ENCODE peak calls at places on chromosomes 3 and 15, in four cellular contexts. N is IMR-90, B is cardiac fibroblast, F is H9. A is an unnamed sample.

GRCh38 chr3:40847571-40847992 is 322.8 kb downstream of the ZNF621 start:
- DNase-seq in N (no peak), B (peak; percentile 49), F (peak; percentile 86), A (peak; percentile 88)

GRCh38 chr3:127699098-127699945 is 26.6 kb downstream of the ABTB1 start:
- DNase-seq in F (no peak), B (peak; percentile 51), N (peak; percentile 75), A (peak; percentile 80)

GRCh38 chr3:190710723-190711122 is 151.8 kb downstream of the GMNC start:
- DNase-seq in F (no peak), B (no peak), N (no peak), A (no peak)

GRCh38 chr3:160370987-160371857 is 27.8 kb downstream of the IFT80 start:
- DNase-seq in F (no peak), N (no peak), B (no peak), A (no peak)

GRCh38 chr15:58988011-58988785 is 735 bp downstream of the RNF111 start:
- DNase-seq in B (peak; percentile 45), N (peak; percentile 28), F (peak; percentile 67), A (peak; percentile 30)

GRCh38 chr15:25850154-25851111 is 12.7 kb downstream of the ATP10A start:
- DNase-seq in N (peak; percentile 70), F (peak; percentile 70), B (peak; percentile 85), A (peak; percentile 82)

GRCh38 chr3:186425788-186426730 is 64.0 kb upstream of the DGKG start:
- DNase-seq in N (peak; percentile 75), B (peak; percentile 65), F (no peak), A (peak; percentile 58)

GRCh38 chr3:132867956-132868355 is 145.7 kb upstream of the NPHP3 start:
- DNase-seq in N (peak; percentile 11), B (peak; percentile 24), F (no peak), A (peak; percentile 34)

GRCh38 chr15:49985463-49985862 is 133.6 kb downstream of the ATP8B4 start:
- DNase-seq in F (no peak), N (no peak), B (no peak), A (no peak)

GRCh38 chr3:122774564-122774963 is 19.1 kb downstream of the HSPBAP1 start:
- DNase-seq in B (peak; percentile 67), N (peak; percentile 75), F (no peak), A (no peak)

GRCh38 chr15:91311986-91312385 is 211.9 kb downstream of the SV2B start:
- DNase-seq in F (no peak), N (no peak), B (no peak), A (no peak)

GRCh38 chr15:56815247-56815646 is 81.9 kb upstream of the ZNF280D start:
- DNase-seq in F (no peak), B (peak; percentile 22), N (no peak), A (no peak)

GRCh38 chr15:32872606-32873291 is 154.9 kb downstream of the GREM1 start:
- DNase-seq in N (peak; percentile 96), F (no peak), B (peak; percentile 50), A (no peak)

GRCh38 chr15:101140697-101141065 is 111.2 kb downstream of the CHSY1 start:
- DNase-seq in N (no peak), B (no peak), F (no peak), A (no peak)

GRCh38 chr15:60591491-60592385 is 112.8 kb upstream of the ICE2 start:
- DNase-seq in N (no peak), B (peak; percentile 37), F (peak; percentile 61), A (no peak)

GRCh38 chr3:99808163-99808794 is 9.4 kb upstream of the CMSS1 start:
- DNase-seq in B (peak; percentile 91), F (peak; percentile 71), N (peak; percentile 84), A (peak; percentile 83)

GRCh38 chr3:148924572-148924971 is 59.5 kb downstream of the CPA3 start:
- DNase-seq in B (peak; percentile 55), N (peak; percentile 71), F (no peak), A (peak; percentile 43)

GRCh38 chr3:39752751-39753150 is 56.7 kb upstream of the MYRIP start:
- DNase-seq in F (no peak), N (no peak), B (peak; percentile 38), A (no peak)

GRCh38 chr3:143216709-143217182 is 97.2 kb downstream of the CHST2 start:
- DNase-seq in N (no peak), F (no peak), B (no peak), A (no peak)

GRCh38 chr3:4928277-4928789 is 50.9 kb upstream of the BHLHE40 start:
- DNase-seq in B (no peak), N (no peak), F (no peak), A (no peak)

DNA sequence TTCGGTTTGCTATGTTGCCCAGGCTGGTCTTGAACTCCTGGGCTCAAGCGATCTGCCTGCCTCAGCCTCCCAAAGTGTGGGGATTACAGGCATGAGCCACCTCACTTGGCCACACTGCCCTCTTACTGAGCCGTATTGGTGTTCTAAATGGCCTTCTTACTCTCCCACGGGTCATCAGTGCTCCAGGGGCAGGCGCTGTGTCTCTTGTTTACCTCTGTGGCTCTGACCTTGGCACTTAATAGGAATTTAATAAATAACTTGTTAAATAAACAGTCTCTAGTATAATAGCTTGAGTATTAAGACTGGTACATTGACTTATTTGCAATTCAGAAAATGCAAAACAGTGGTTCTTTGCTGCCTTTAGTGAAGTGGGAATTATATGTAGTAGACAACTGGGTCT is 13.7 kb downstream of the FLNB start:
- DNase-seq in F (no peak), B (no peak), N (no peak), A (no peak)
- TF ChIP-seq CTCF in F (no peak), B (no peak), N (no peak), A (no peak)

GRCh38 chr3:73144828-73145227 is 83.4 kb downstream of the EBLN2 start:
- DNase-seq in N (no peak), F (no peak), B (no peak), A (no peak)

GRCh38 chr3:73148653-73149052 is 87.2 kb downstream of the EBLN2 start:
- DNase-seq in F (no peak), N (no peak), B (no peak), A (no peak)

GRCh38 chr3:73144276-73144675 is 82.8 kb downstream of the EBLN2 start:
- DNase-seq in F (no peak), B (no peak), N (no peak), A (no peak)

GRCh38 chr3:73150369-73150768 is 88.9 kb downstream of the EBLN2 start:
- DNase-seq in N (no peak), F (no peak), B (no peak), A (no peak)

GRCh38 chr3:73148207-73148606 is 86.7 kb downstream of the EBLN2 start:
- DNase-seq in F (no peak), B (no peak), N (no peak), A (no peak)
- TF ChIP-seq CTCF in F (no peak), B (no peak), N (no peak), A (no peak)

GRCh38 chr15:42803436-42803835 is 66.5 kb upstream of the CDAN1 start:
- DNase-seq in N (no peak), B (no peak), F (no peak), A (no peak)

GRCh38 chr15:42796955-42797779 is 60.2 kb upstream of the CDAN1 start:
- DNase-seq in N (peak; percentile 1), B (peak; percentile 46), F (no peak), A (peak; percentile 19)

GRCh38 chr15:42798802-42799201 is 61.9 kb upstream of the CDAN1 start:
- DNase-seq in B (no peak), F (no peak), N (no peak), A (no peak)

GRCh38 chr15:42802168-42802567 is 65.2 kb upstream of the CDAN1 start:
- DNase-seq in B (no peak), N (no peak), F (no peak), A (no peak)

GRCh38 chr15:42800731-42801474 is 64.0 kb upstream of the CDAN1 start:
- DNase-seq in N (no peak), F (peak; percentile 59), B (no peak), A (no peak)
- TF ChIP-seq CTCF in N (no peak), F (peak; percentile 72), B (no peak), A (peak; percentile 13)

GRCh38 chr15:89426500-89426899 is 69.9 kb downstream of the RHCG start:
- DNase-seq in F (no peak), B (no peak), N (no peak), A (no peak)

GRCh38 chr15:89419370-89419984 is 76.9 kb downstream of the RHCG start:
- DNase-seq in N (peak; percentile 27), F (peak; percentile 86), B (peak; percentile 44), A (no peak)

GRCh38 chr15:89428246-89428645 is 68.1 kb downstream of the RHCG start:
- DNase-seq in N (no peak), F (no peak), B (no peak), A (no peak)

GRCh38 chr15:89421219-89421618 is 75.2 kb downstream of the RHCG start:
- DNase-seq in B (no peak), N (no peak), F (no peak), A (no peak)

DNA sequence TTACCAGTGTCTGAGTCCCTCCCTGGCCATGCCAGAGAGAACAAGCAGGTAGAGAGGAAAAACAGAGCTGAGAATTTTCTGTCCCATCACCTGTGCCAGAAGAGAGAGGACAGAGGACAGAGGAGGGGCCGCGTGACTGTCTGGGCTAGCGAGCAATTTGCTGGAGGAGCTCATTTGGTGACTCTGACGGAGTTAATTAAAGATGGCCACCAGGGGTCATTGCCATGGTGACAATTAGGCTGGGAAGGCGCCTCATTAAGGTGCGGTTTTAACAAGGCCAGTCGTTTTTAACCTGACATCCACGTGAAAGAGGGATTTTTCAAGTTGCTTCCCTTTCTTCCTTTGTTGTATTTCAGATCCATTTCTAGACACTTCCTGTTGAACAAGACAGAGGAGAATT is 72.4 kb downstream of the RHCG start:
- DNase-seq in B (no peak), N (no peak), F (no peak), A (no peak)
- TF ChIP-seq CTCF in B (no peak), N (no peak), F (peak; percentile 44), A (no peak)

GRCh38 chr15:70912187-70912586 is 19.6 kb downstream of the LRRC49 start:
- DNase-seq in B (no peak), F (no peak), N (no peak), A (no peak)

GRCh38 chr15:70902105-70902504 is 9.5 kb downstream of the LRRC49 start:
- DNase-seq in F (no peak), B (peak; percentile 92), N (peak; percentile 95), A (peak; percentile 88)

GRCh38 chr15:70910958-70911357 is 18.3 kb downstream of the LRRC49 start:
- DNase-seq in B (no peak), N (no peak), F (no peak), A (no peak)

GRCh38 chr15:70906842-70907241 is 14.2 kb downstream of the LRRC49 start:
- DNase-seq in N (peak; percentile 36), B (peak; percentile 73), F (no peak), A (peak; percentile 84)

DNA sequence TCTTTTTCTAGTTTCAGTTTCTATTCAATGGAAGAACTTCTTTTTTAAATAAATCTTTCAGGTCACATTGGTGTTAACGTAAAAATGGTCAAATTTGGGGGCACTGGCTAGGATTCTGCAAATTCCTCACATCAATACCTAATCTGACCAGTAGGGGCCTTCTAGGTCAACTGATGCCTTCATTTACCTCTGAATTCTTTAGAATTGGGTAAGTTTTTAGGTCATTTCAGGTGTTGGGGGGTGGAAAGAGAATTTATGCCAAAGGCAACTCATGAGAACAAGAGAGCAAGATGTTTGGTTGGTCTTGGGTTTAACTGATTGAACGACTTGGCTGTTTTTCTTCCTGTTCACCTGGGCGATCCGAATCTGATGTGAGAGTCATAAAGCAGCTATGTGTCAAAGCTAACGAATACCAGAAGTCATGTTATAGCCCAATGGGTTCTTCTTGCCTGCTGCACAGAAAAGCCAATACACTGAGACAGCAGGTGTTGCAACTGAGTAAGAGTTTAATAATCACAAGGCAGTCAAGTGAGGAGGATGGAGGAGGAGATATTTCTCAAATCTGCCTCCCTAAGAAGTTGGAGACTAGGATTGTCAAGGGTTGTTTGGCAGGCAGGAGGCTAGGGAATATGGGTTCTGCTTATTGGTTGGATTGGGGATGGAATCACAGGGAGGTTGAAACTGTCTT is 15.3 kb downstream of the LRRC49 start:
- DNase-seq in B (no peak), N (no peak), F (no peak), A (no peak)
- TF ChIP-seq CTCF in B (peak; percentile 41), N (no peak), F (peak; percentile 70), A (peak; percentile 23)

GRCh38 chr15:78047631-78048409 is 29.7 kb downstream of the TBC1D2B start:
- DNase-seq in B (peak; percentile 54), F (no peak), N (peak; percentile 77), A (peak; percentile 74)
- TF ChIP-seq CTCF in B (no peak), F (no peak), N (no peak), A (no peak)